ENCODE peak calls at places on chromosomes 4 and X, in four cellular contexts. One of them, this sample, is unnamed. For H3K36me3, the result is how much of the 10 kb centered on the place peaks cover.

GRCh38 chr4:98546910-98547544 is 111.4 kb downstream of the TSPAN5 start:
- DNase-seq in body of pancreas: no peak
- DNase-seq in upper lobe of right lung: no peak
- DNase-seq in H1: no peak
- DNase-seq in this sample: peak

GRCh38 chr4:94978904-94979303 is 221.1 kb downstream of the BMPR1B start:
- DNase-seq in body of pancreas: no peak
- DNase-seq in upper lobe of right lung: no peak
- DNase-seq in H1: no peak
- DNase-seq in this sample: no peak

GRCh38 chr4:77787969-77788368 is 31.2 kb downstream of the CNOT6L start:
- DNase-seq in body of pancreas: no peak
- DNase-seq in upper lobe of right lung: no peak
- DNase-seq in H1: no peak
- DNase-seq in this sample: no peak

GRCh38 chr4:102007959-102008425 is 217.5 kb downstream of the BANK1 start:
- DNase-seq in body of pancreas: no peak
- DNase-seq in upper lobe of right lung: no peak
- DNase-seq in H1: no peak
- DNase-seq in this sample: no peak

GRCh38 chr4:148926861-148927260 is 484.6 kb upstream of the NR3C2 start:
- DNase-seq in body of pancreas: peak
- DNase-seq in upper lobe of right lung: no peak
- DNase-seq in H1: no peak
- DNase-seq in this sample: no peak

GRCh38 chr4:997375-998071 is 4.3 kb upstream of the SLC26A1 start:
- DNase-seq in body of pancreas: peak
- DNase-seq in upper lobe of right lung: no peak
- DNase-seq in H1: no peak
- DNase-seq in this sample: no peak

GRCh38 chr4:5827108-5828004 is 65.5 kb downstream of the CRMP1 start:
- DNase-seq in body of pancreas: no peak
- DNase-seq in upper lobe of right lung: no peak
- DNase-seq in H1: no peak
- DNase-seq in this sample: no peak

GRCh38 chr4:87677731-87678130 is 27.7 kb downstream of the DMP1 start:
- DNase-seq in body of pancreas: no peak
- DNase-seq in upper lobe of right lung: no peak
- DNase-seq in H1: no peak
- DNase-seq in this sample: no peak

GRCh38 chr4:168659971-168660465 is 163.2 kb downstream of the PALLD start:
- DNase-seq in body of pancreas: no peak
- DNase-seq in upper lobe of right lung: no peak
- DNase-seq in H1: no peak
- DNase-seq in this sample: no peak

GRCh38 chrX:45381841-45382240 is 181.2 kb upstream of the DIPK2B start:
- DNase-seq in body of pancreas: no peak
- DNase-seq in upper lobe of right lung: no peak
- DNase-seq in H1: no peak
- DNase-seq in this sample: no peak

GRCh38 chr4:90419124-90419711 is 292.0 kb downstream of the CCSER1 start:
- DNase-seq in body of pancreas: no peak
- DNase-seq in upper lobe of right lung: no peak
- DNase-seq in H1: no peak
- DNase-seq in this sample: no peak

GRCh38 chrX:121102101-121102500 is 54.7 kb downstream of the GLUD2 start:
- DNase-seq in body of pancreas: no peak
- DNase-seq in upper lobe of right lung: no peak
- DNase-seq in H1: no peak
- DNase-seq in this sample: no peak

GRCh38 chrX:24862343-24862742 is 153.4 kb downstream of the ARX start:
- DNase-seq in body of pancreas: no peak
- DNase-seq in upper lobe of right lung: no peak
- DNase-seq in H1: no peak
- DNase-seq in this sample: no peak

GRCh38 chr4:140037353-140038030 is 116.5 kb downstream of the MAML3 start:
- DNase-seq in body of pancreas: no peak
- DNase-seq in upper lobe of right lung: no peak
- DNase-seq in H1: no peak
- DNase-seq in this sample: no peak

GRCh38 chr4:1048781-1049590 is 37.6 kb downstream of the FGFRL1 start:
- DNase-seq in body of pancreas: peak
- DNase-seq in upper lobe of right lung: peak
- DNase-seq in H1: peak
- DNase-seq in this sample: no peak

GRCh38 chr4:169268951-169269781 is 1.6 kb downstream of the SH3RF1 start:
- DNase-seq in body of pancreas: peak
- DNase-seq in upper lobe of right lung: no peak
- DNase-seq in H1: peak
- DNase-seq in this sample: no peak

GRCh38 chrX:16457239-16457638 is 192.7 kb upstream of the S100G start:
- DNase-seq in body of pancreas: no peak
- DNase-seq in upper lobe of right lung: no peak
- DNase-seq in H1: no peak
- DNase-seq in this sample: no peak

GRCh38 chr4:38563703-38564490 is 100.1 kb upstream of the KLF3 start:
- DNase-seq in body of pancreas: no peak
- DNase-seq in upper lobe of right lung: no peak
- DNase-seq in H1: no peak
- DNase-seq in this sample: no peak

GRCh38 chrX:3271485-3272186 is 74.8 kb downstream of the MXRA5 start:
- DNase-seq in body of pancreas: no peak
- DNase-seq in upper lobe of right lung: no peak
- DNase-seq in H1: no peak
- DNase-seq in this sample: no peak

GRCh38 chr4:92263010-92263409 is 40.8 kb upstream of the GRID2 start:
- DNase-seq in body of pancreas: no peak
- DNase-seq in upper lobe of right lung: no peak
- DNase-seq in H1: no peak
- DNase-seq in this sample: no peak

GRCh38 chrX:13223868-13224555 is 95.8 kb downstream of the ATXN3L start:
- DNase-seq in body of pancreas: no peak
- DNase-seq in upper lobe of right lung: no peak
- DNase-seq in H1: no peak
- DNase-seq in this sample: no peak

GRCh38 chr4:138487217-138487616 is 245.1 kb upstream of the SLC7A11 start:
- DNase-seq in body of pancreas: no peak
- DNase-seq in upper lobe of right lung: no peak
- DNase-seq in H1: no peak
- DNase-seq in this sample: no peak

GRCh38 chr4:72031868-72032619 is at the start of gene NPFFR2:
- DNase-seq in body of pancreas: peak
- DNase-seq in upper lobe of right lung: peak
- DNase-seq in H1: peak
- DNase-seq in this sample: no peak

GRCh38 chrX:15214614-15215013 is 55.3 kb downstream of the ASB9 start:
- DNase-seq in body of pancreas: no peak
- DNase-seq in upper lobe of right lung: no peak
- DNase-seq in H1: no peak
- DNase-seq in this sample: no peak

GRCh38 chr4:112942077-112942476 is 107.4 kb upstream of the ANK2 start:
- DNase-seq in body of pancreas: no peak
- DNase-seq in upper lobe of right lung: no peak
- DNase-seq in H1: no peak
- DNase-seq in this sample: no peak

GRCh38 chr4:112938461-112939058 is 110.9 kb upstream of the ANK2 start:
- DNase-seq in body of pancreas: no peak
- DNase-seq in upper lobe of right lung: no peak
- DNase-seq in H1: no peak
- DNase-seq in this sample: no peak

GRCh38 chr4:112940364-112940763 is 109.1 kb upstream of the ANK2 start:
- DNase-seq in body of pancreas: no peak
- DNase-seq in upper lobe of right lung: no peak
- DNase-seq in H1: no peak
- DNase-seq in this sample: no peak

GRCh38 chr4:112944006-112944405 is 105.4 kb upstream of the ANK2 start:
- DNase-seq in body of pancreas: no peak
- DNase-seq in upper lobe of right lung: no peak
- DNase-seq in H1: no peak
- DNase-seq in this sample: no peak

GRCh38 chr4:112939901-112940300 is 109.6 kb upstream of the ANK2 start:
- DNase-seq in body of pancreas: no peak
- DNase-seq in upper lobe of right lung: no peak
- DNase-seq in H1: no peak
- DNase-seq in this sample: no peak
- TF ChIP-seq CTCF in body of pancreas: no peak
- TF ChIP-seq CTCF in upper lobe of right lung: no peak
- TF ChIP-seq CTCF in H1: no peak
- TF ChIP-seq CTCF in this sample: no peak

DNA sequence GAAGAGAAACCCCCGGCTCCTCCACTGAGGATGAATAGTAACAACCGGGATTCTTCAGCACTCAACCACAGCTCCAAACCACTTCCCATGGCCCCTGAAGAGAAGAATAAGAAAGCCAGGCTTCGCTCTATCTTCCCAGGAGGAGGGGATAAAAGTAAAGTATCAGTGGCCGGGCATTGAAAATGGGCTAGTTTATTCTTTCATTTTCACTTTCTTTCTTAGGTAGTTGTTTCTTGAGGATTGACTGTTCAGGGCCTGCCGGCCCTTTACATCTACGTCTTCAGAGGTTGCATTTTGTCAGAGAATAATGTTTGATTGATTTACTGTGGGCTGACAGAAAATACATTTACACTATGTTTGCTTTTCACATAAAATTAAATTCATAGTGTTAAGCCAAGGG is 27.1 kb downstream of the PAK3 start:
- DNase-seq in body of pancreas: no peak
- DNase-seq in upper lobe of right lung: no peak
- DNase-seq in H1: no peak
- DNase-seq in this sample: no peak
- H3K4me3 ChIP-seq in body of pancreas: no peak
- H3K4me3 ChIP-seq in upper lobe of right lung: no peak
- H3K4me3 ChIP-seq in H1: no peak
- H3K4me3 ChIP-seq in this sample: no peak

DNA sequence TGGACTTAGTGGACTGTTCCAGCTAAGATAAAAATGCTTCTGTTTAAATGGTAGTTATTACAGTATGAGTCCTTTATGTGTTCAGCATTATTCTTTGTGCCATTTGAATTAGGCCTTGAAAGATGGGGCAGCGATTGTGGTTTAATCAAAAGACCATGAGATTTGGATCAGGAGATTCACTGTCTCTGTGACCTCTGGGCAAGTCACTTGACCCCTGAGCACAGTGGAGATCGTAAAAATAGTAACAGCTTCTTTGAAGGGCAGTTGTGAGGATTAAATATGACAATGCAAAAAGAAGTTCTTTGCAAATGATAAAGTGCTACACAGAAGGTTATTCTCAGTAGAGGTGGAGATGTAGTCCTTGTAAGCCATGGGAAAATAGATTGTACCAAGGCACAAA is 10.8 kb downstream of the CXCR3 start:
- DNase-seq in body of pancreas: no peak
- DNase-seq in upper lobe of right lung: no peak
- DNase-seq in H1: no peak
- DNase-seq in this sample: no peak
- H3K36me3 ChIP-seq in body of pancreas: under half
- H3K36me3 ChIP-seq in upper lobe of right lung: under half
- H3K36me3 ChIP-seq in H1: under half
- H3K36me3 ChIP-seq in this sample: half or more

GRCh38 chr4:129929052-129929451 is 833.1 kb downstream of the C4orf33 start:
- DNase-seq in body of pancreas: no peak
- DNase-seq in upper lobe of right lung: no peak
- DNase-seq in H1: no peak
- DNase-seq in this sample: no peak
- TF ChIP-seq CTCF in body of pancreas: no peak
- TF ChIP-seq CTCF in upper lobe of right lung: peak
- TF ChIP-seq CTCF in H1: peak
- TF ChIP-seq CTCF in this sample: peak

DNA sequence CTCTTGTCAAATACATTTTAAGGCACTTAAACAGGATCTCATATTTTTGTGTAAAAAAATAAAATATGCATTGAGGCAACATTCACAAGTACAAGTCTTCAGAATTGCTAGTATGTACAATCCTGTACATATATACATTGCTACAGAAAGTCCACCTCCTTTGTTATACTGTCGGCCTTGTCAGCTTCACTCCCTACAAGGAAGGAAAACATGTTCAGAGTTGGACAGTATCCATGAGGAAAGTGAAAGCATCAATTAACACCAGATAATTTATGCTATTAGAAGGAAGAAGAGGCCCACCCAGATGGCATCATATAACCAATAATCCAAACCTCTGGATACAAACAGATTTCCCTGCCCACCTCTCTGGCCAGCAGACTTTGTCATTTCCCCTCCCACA is 42.0 kb downstream of the REELD1 start:
- DNase-seq in body of pancreas: no peak
- DNase-seq in upper lobe of right lung: no peak
- DNase-seq in H1: no peak
- DNase-seq in this sample: no peak
- H3K4me3 ChIP-seq in body of pancreas: no peak
- H3K4me3 ChIP-seq in upper lobe of right lung: no peak
- H3K4me3 ChIP-seq in H1: no peak
- H3K4me3 ChIP-seq in this sample: no peak

GRCh38 chr4:174873931-174874330 is 44.2 kb upstream of the ADAM29 start:
- DNase-seq in body of pancreas: no peak
- DNase-seq in upper lobe of right lung: no peak
- DNase-seq in H1: no peak
- DNase-seq in this sample: no peak
- H3K36me3 ChIP-seq in body of pancreas: under half
- H3K36me3 ChIP-seq in upper lobe of right lung: under half
- H3K36me3 ChIP-seq in H1: under half
- H3K36me3 ChIP-seq in this sample: under half

GRCh38 chr4:170398228-170398627 is 308.5 kb upstream of the AADAT start:
- DNase-seq in body of pancreas: no peak
- DNase-seq in upper lobe of right lung: no peak
- DNase-seq in H1: no peak
- DNase-seq in this sample: no peak

GRCh38 chr4:170395773-170396172 is 306.0 kb upstream of the AADAT start:
- DNase-seq in body of pancreas: no peak
- DNase-seq in upper lobe of right lung: no peak
- DNase-seq in H1: no peak
- DNase-seq in this sample: no peak

GRCh38 chr4:170399894-170400293 is 310.1 kb upstream of the AADAT start:
- DNase-seq in body of pancreas: no peak
- DNase-seq in upper lobe of right lung: no peak
- DNase-seq in H1: no peak
- DNase-seq in this sample: no peak

DNA sequence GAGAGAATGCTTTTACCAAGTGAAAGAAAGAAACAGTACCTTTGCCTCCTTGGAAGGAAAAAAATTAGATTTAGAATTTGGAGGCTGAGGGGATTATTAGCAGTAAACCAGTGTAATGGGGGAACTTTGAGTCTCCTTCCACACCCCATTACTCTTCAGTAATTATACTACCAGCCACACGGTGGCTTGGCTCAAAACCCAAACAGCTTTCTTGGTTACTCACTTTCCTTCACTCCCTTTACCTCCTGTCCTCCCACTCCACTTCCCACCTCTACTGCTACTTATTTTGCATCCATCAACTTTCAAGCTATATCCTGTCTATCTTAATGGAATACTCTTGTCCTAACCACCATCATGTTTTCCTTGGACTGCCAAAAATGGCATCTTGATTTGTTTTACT is 310.6 kb upstream of the AADAT start:
- DNase-seq in body of pancreas: no peak
- DNase-seq in upper lobe of right lung: no peak
- DNase-seq in H1: no peak
- DNase-seq in this sample: no peak
- TF ChIP-seq CTCF in body of pancreas: no peak
- TF ChIP-seq CTCF in upper lobe of right lung: no peak
- TF ChIP-seq CTCF in H1: no peak
- TF ChIP-seq CTCF in this sample: no peak

GRCh38 chrX:150574824-150575409 is 6.5 kb downstream of the MTM1 start:
- DNase-seq in body of pancreas: no peak
- DNase-seq in upper lobe of right lung: no peak
- DNase-seq in H1: no peak
- DNase-seq in this sample: no peak
- H3K4me3 ChIP-seq in body of pancreas: no peak
- H3K4me3 ChIP-seq in upper lobe of right lung: no peak
- H3K4me3 ChIP-seq in H1: no peak
- H3K4me3 ChIP-seq in this sample: no peak